ENCODE peak calls at places on chromosomes 13 and 19, in five cellular contexts. R, Q, J, I and K are unnamed samples. For H3K36me3, the result is how much of the 10 kb centered on the place peaks cover.

GRCh38 chr13:33761744-33762143 is 56.2 kb upstream of the RFC3 start:
- DNase-seq in R (peak), Q (no peak), J (no peak), I (no peak), K (no peak)

GRCh38 chr13:26041476-26041875 is 10.3 kb downstream of the SHISA2 start:
- DNase-seq in R (no peak), Q (no peak), J (no peak), I (no peak), K (no peak)

GRCh38 chr19:19554074-19555023 is 16.3 kb downstream of the CILP2 start:
- DNase-seq in R (no peak), Q (peak), J (no peak), I (peak), K (peak)

GRCh38 chr19:40745402-40745780 is 4.9 kb downstream of the ACTMAP start:
- DNase-seq in R (peak), Q (no peak), J (no peak), I (no peak), K (peak)

GRCh38 chr19:45075215-45076028 is 856 bp downstream of the ZNF296 start:
- DNase-seq in R (no peak), Q (peak), J (peak), I (peak), K (peak)

GRCh38 chr19:54521860-54522513 is 19.4 kb downstream of the LAIR2 start:
- DNase-seq in R (no peak), Q (no peak), J (no peak), I (no peak), K (no peak)

GRCh38 chr13:23418776-23419683 is 14.5 kb downstream of the SACS start:
- DNase-seq in R (no peak), Q (no peak), J (no peak), I (no peak), K (no peak)

GRCh38 chr13:87942204-87942603 is 271.0 kb downstream of the SLITRK5 start:
- DNase-seq in R (no peak), Q (no peak), J (no peak), I (no peak), K (no peak)

GRCh38 chr19:31154021-31154420 is 195.2 kb downstream of the TSHZ3 start:
- DNase-seq in R (peak), Q (no peak), J (no peak), I (no peak), K (peak)

GRCh38 chr19:15285896-15286591 is 46.3 kb downstream of the BRD4 start:
- DNase-seq in R (no peak), Q (no peak), J (no peak), I (no peak), K (no peak)

GRCh38 chr13:20547479-20547908 is 19.5 kb upstream of the IFT88 start:
- DNase-seq in R (no peak), Q (no peak), J (no peak), I (peak), K (no peak)

GRCh38 chr13:111857846-111858560 is 208.9 kb upstream of the SOX1 start:
- DNase-seq in R (no peak), Q (no peak), J (no peak), I (no peak), K (no peak)

GRCh38 chr19:14840206-14840605 is 5.2 kb upstream of the OR7A5 start:
- DNase-seq in R (no peak), Q (no peak), J (no peak), I (no peak), K (no peak)

GRCh38 chr13:19927117-19927734 is 31.3 kb upstream of the ZMYM2 start:
- DNase-seq in R (no peak), Q (peak), J (no peak), I (no peak), K (no peak)

GRCh38 chr13:113904411-113904810 is 40.5 kb upstream of the GAS6 start:
- DNase-seq in R (no peak), Q (peak), J (no peak), I (peak), K (no peak)

GRCh38 chr13:42422681-42423080 is 150.7 kb downstream of the AKAP11 start:
- DNase-seq in R (no peak), Q (no peak), J (no peak), I (no peak), K (no peak)

GRCh38 chr13:30065181-30065580 is 214.8 kb upstream of the UBL3 start:
- DNase-seq in R (no peak), Q (no peak), J (no peak), I (no peak), K (no peak)

GRCh38 chr19:15022752-15023151 is 26.5 kb upstream of the CASP14 start:
- DNase-seq in R (no peak), Q (no peak), J (no peak), I (no peak), K (no peak)

GRCh38 chr13:26184791-26185250 is 37.3 kb downstream of the RNF6 start:
- DNase-seq in R (peak), Q (peak), J (peak), I (peak), K (peak)

GRCh38 chr13:62702502-62702901 is 1286.9 kb upstream of the PCDH20 start:
- DNase-seq in R (no peak), Q (no peak), J (no peak), I (no peak), K (no peak)

GRCh38 chr13:51928231-51928630 is 66.5 kb downstream of the CCDC70 start:
- DNase-seq in R (no peak), Q (no peak), J (no peak), I (no peak), K (no peak)

GRCh38 chr19:5691205-5691929 is 1.3 kb downstream of the RPL36 start:
- DNase-seq in R (no peak), Q (peak), J (peak), I (peak), K (peak)

GRCh38 chr19:1663854-1664253 is 11.4 kb upstream of the TCF3 start:
- DNase-seq in R (no peak), Q (no peak), J (no peak), I (no peak), K (no peak)

GRCh38 chr13:101144808-101145419 is 271.4 kb downstream of the NALCN start:
- DNase-seq in R (peak), Q (peak), J (no peak), I (no peak), K (no peak)

GRCh38 chr19:35776102-35776788 is 881 bp downstream of the ARHGAP33 start:
- DNase-seq in R (no peak), Q (no peak), J (no peak), I (no peak), K (no peak)

GRCh38 chr19:23917856-23918255 is 3.2 kb downstream of the ZNF726 start:
- DNase-seq in R (no peak), Q (no peak), J (no peak), I (no peak), K (no peak)

GRCh38 chr13:111875922-111876321 is 191.0 kb upstream of the SOX1 start:
- DNase-seq in R (no peak), Q (no peak), J (no peak), I (no peak), K (no peak)

GRCh38 chr13:113451951-113452421 is 1.3 kb downstream of the ADPRHL1 start:
- DNase-seq in R (no peak), Q (no peak), J (peak), I (no peak), K (no peak)

GRCh38 chr13:99556867-99557443 is 55.7 kb downstream of the TM9SF2 start:
- DNase-seq in R (no peak), Q (no peak), J (no peak), I (no peak), K (no peak)

GRCh38 chr13:37618554-37618953 is 20.0 kb upstream of the POSTN start:
- DNase-seq in R (peak), Q (no peak), J (no peak), I (no peak), K (no peak)

GRCh38 chr13:105328212-105328611 is 1207.2 kb downstream of the EFNB2 start:
- DNase-seq in R (no peak), Q (no peak), J (no peak), I (no peak), K (no peak)

GRCh38 chr19:850221-850978 is 1.7 kb upstream of the ELANE start:
- DNase-seq in R (peak), Q (no peak), J (peak), I (peak), K (peak)

GRCh38 chr13:73336789-73337188 is 278.0 kb downstream of the KLF5 start:
- DNase-seq in R (no peak), Q (no peak), J (no peak), I (no peak), K (no peak)

GRCh38 chr19:4730740-4731171 is 7.1 kb upstream of the DPP9 start:
- DNase-seq in R (no peak), Q (peak), J (no peak), I (peak), K (peak)

GRCh38 chr19:7478173-7478842 is 10.5 kb downstream of the PEX11G start:
- DNase-seq in R (no peak), Q (no peak), J (no peak), I (no peak), K (no peak)

GRCh38 chr13:77980592-77980991 is 62.0 kb upstream of the EDNRB start:
- DNase-seq in R (peak), Q (no peak), J (no peak), I (no peak), K (peak)

GRCh38 chr13:63012016-63012415 is 1596.4 kb upstream of the PCDH20 start:
- DNase-seq in R (no peak), Q (no peak), J (no peak), I (no peak), K (no peak)

GRCh38 chr19:28290963-28291657 is 921.8 kb downstream of the UQCRFS1 start:
- DNase-seq in R (no peak), Q (no peak), J (no peak), I (no peak), K (no peak)

GRCh38 chr13:45337803-45338202 is 3.2 kb downstream of the TPT1 start:
- DNase-seq in R (no peak), Q (no peak), J (no peak), I (no peak), K (no peak)
- H3K36me3 ChIP-seq in R (half or more), Q (under half), J (half or more), I (under half), K (half or more)

DNA sequence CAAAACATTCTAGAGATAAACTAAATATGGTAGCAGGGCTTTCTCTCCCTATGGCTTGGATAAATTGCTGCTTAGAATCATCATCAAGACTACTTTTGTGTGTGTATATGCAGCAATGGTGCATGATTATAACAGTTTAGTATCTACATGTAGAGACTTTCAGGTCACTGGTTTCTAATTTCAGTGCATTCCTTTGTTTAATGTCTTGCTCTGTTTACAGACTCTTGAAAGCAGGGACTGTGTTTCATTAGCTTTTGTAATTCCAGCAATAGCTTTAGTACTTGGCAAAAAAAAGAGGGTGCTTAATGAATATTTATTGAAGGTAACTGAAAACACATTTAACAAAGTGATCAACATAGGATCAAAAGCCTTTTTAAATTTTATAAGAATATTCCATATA is 420.6 kb downstream of the PCDH9 start:
- DNase-seq in R (no peak), Q (no peak), J (no peak), I (no peak), K (no peak)
- H3K4me3 ChIP-seq in R (no peak), Q (no peak), J (no peak), I (no peak), K (no peak)

GRCh38 chr19:52069653-52070052 is 21.0 kb upstream of the ZNF432 start:
- DNase-seq in R (no peak), Q (no peak), J (no peak), I (no peak), K (no peak)

GRCh38 chr19:52065399-52065798 is 16.8 kb upstream of the ZNF432 start:
- DNase-seq in R (no peak), Q (no peak), J (no peak), I (no peak), K (no peak)

GRCh38 chr19:52066258-52066866 is 17.7 kb upstream of the ZNF432 start:
- DNase-seq in R (no peak), Q (no peak), J (no peak), I (no peak), K (no peak)

DNA sequence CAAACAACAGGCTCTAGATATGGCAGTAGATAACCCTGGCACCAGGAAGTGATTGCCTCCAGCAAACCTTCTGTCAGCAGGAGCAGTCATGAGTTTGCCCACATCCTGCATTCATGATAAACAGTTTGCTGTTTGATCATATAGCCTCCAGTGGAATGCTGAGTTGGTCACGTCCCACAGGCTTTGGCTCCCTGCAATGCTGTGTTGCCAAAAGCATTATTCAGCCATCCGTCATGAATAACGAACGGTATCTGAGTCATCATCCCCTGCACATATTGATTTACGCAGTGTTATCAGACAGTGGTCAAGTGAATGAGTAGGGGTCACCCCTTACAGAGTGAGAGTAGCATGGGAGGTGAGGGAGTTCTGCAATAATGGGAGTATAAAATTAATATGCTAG is 21.9 kb upstream of the ZNF432 start:
- DNase-seq in R (peak), Q (no peak), J (no peak), I (no peak), K (peak)
- H3K36me3 ChIP-seq in R (half or more), Q (half or more), J (half or more), I (under half), K (half or more)

DNA sequence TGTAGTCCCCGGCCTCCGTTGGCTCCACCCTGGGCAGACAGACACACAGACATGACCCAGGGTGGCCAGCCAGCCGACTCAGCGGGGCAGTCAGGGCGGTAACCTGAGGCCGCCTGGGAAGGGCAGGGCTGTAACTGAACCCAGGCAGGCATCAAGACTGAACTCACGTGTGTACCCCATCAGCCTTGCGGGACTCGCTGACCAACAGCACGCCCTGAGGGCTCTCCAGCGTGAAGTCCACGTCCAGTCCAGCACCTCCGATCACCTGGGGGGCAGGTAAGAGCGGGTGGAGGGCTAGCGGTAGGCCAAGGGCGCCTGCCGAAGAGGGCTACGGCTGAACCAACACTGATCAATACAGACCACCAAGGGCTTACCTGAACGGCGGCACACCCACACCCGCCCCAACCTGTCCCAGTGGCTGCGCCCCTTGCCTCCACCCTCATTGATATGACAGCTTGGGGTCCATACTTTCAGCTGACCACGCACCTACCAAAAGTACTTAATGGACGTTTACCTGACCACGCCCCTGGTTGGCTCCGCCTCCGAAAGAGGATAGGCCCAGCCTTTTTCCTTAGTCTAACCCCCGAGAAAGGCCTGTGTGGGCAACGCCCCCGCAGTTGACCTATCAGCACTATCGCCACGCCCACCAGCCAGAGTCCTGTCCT is 791 bp downstream of the TMED1 start:
- DNase-seq in R (no peak), Q (no peak), J (no peak), I (no peak), K (no peak)
- H3K4me3 ChIP-seq in R (peak), Q (peak), J (peak), I (peak), K (peak)

DNA sequence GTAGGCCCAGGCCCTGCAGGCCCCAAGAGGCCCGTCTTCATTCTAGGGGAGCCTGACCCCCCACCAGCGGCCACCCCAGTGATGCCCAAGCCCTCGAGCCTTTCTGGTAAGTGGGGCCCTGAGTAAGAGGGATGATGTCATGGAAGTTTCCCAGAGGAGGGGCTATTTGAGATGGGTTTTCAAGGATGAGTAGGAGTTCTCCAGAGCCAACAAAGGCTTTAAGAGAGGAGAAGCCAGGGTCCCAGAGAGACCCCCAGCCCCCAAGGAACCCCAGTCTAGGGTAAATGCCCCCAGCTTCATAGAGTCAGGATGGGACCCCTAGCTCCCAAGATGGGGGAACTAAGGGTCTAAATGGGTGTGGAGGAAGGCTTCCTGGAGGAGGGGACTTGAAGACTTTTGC is 9.1 kb upstream of the PIK3R2 start:
- DNase-seq in R (no peak), Q (no peak), J (no peak), I (no peak), K (no peak)
- H3K36me3 ChIP-seq in R (under half), Q (under half), J (under half), I (under half), K (under half)

GRCh38 chr19:49434907-49435577 is 6.3 kb downstream of the SLC17A7 start:
- DNase-seq in R (no peak), Q (no peak), J (no peak), I (no peak), K (no peak)

GRCh38 chr19:49431330-49431749 is 6.2 kb downstream of the GFY start:
- DNase-seq in R (no peak), Q (no peak), J (no peak), I (no peak), K (no peak)

GRCh38 chr19:49435670-49436069 is 5.7 kb downstream of the SLC17A7 start:
- DNase-seq in R (no peak), Q (no peak), J (no peak), I (no peak), K (no peak)

GRCh38 chr19:49432141-49433073 is 7.2 kb downstream of the GFY start:
- DNase-seq in R (no peak), Q (no peak), J (no peak), I (peak), K (no peak)

GRCh38 chr19:49433240-49433901 is 8.0 kb downstream of the SLC17A7 start:
- DNase-seq in R (no peak), Q (no peak), J (no peak), I (no peak), K (no peak)
- H3K4me3 ChIP-seq in R (no peak), Q (no peak), J (no peak), I (no peak), K (no peak)

GRCh38 chr19:2797280-2797679 is 12.0 kb downstream of the THOP1 start:
- DNase-seq in R (no peak), Q (no peak), J (no peak), I (no peak), K (no peak)

GRCh38 chr19:2798158-2798685 is 12.9 kb downstream of the THOP1 start:
- DNase-seq in R (no peak), Q (no peak), J (no peak), I (no peak), K (no peak)

GRCh38 chr19:2798733-2799132 is 13.4 kb downstream of the THOP1 start:
- DNase-seq in R (no peak), Q (no peak), J (peak), I (no peak), K (peak)

GRCh38 chr19:2795827-2796658 is 10.7 kb downstream of the THOP1 start:
- DNase-seq in R (no peak), Q (no peak), J (no peak), I (no peak), K (no peak)

GRCh38 chr19:2796659-2797266 is 11.5 kb downstream of the THOP1 start:
- DNase-seq in R (no peak), Q (no peak), J (peak), I (no peak), K (no peak)
- H3K36me3 ChIP-seq in R (under half), Q (under half), J (under half), I (under half), K (under half)

DNA sequence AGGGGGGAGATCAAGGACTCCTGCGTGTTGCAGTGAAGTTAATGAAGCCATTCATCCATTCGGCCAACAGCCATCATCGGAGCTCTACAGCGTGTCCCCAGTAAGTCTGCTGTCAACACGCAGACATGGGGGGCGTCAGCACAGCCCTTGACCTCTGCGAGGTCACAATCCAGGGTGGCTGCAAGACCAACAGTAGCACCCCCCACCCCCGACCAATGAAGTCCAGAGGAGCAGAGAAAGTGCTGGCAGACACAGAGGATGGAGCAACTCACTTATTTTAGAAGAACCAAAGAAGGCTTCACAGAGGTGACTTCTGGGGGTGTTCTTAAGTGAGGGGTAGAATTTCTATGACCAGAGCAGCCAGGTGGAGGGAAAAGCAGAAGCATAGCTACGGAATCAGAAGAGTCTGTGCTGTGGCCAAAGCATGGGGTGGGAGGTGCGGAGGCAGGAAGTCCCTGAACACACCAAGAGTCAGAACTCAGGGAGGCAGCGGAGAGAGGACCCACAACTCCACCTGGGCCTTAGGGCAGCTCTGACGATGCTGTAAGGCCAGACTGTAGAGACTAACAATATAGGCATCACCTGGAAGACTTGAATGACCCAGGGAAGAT is 185.4 kb downstream of the FOXO1 start:
- DNase-seq in R (no peak), Q (no peak), J (no peak), I (no peak), K (no peak)
- H3K4me3 ChIP-seq in R (no peak), Q (no peak), J (no peak), I (no peak), K (no peak)

DNA sequence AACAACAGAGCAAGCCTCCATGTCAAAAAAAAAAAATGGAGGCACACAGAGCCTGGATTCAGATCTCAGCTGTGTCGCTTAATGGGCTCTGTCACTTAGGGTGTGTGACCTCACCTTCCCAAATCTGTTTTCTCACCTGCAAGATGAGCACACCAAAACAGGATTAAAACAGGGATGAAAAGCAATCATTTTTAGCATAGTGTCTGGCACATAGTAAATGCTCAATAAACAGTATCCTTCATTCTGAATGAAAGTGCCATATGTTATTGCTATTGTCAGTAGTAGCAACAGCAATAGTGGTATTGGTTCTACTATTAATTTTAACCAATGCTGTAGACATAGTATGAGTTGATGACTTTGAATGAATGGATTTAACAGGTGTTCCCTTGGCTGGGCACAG is 23.3 kb downstream of the SAMD4B start:
- DNase-seq in R (no peak), Q (no peak), J (no peak), I (no peak), K (no peak)
- H3K36me3 ChIP-seq in R (under half), Q (under half), J (under half), I (under half), K (half or more)